ENCODE peak calls at places on chromosomes 11 and 22, in ten cellular contexts. C is dorsolateral prefrontal cortex, R is OCI-LY7, Q is cardiac muscle cell, D is right lobe of liver, J is progenitor cell of endocrine pancreas, N is AG04450, L is brain microvascular endothelial cell, Y is fibroblast of mammary gland, H is heart left ventricle. F is an unnamed sample.

GRCh38 chr11:79412761-79413160 is 28.1 kb downstream of the TENM4 start:
- DNase-seq in H (no peak), J (no peak), Y (peak), Q (no peak), C (no peak), L (no peak), N (no peak), R (no peak), D (no peak), F (no peak)

GRCh38 chr11:12177739-12178338 is 67.4 kb downstream of the MICAL2 start:
- DNase-seq in N (no peak), C (no peak), L (peak), J (no peak), R (no peak), Y (peak), Q (peak), D (no peak), H (no peak), F (no peak)

GRCh38 chr22:25048659-25049657 is 96.4 kb downstream of the KIAA1671 start:
- DNase-seq in R (peak), C (peak), H (peak), Q (peak), D (peak), L (peak), Y (peak), N (no peak), J (peak), F (peak)

GRCh38 chr11:5107285-5107684 is 30.9 kb downstream of the OR52A5 start:
- DNase-seq in J (no peak), Q (no peak), H (no peak), C (no peak), N (no peak), R (no peak), Y (no peak), L (no peak), D (no peak), F (no peak)

GRCh38 chr22:42814215-42814614 is 42.9 kb downstream of the ARFGAP3 start:
- DNase-seq in R (no peak), Q (no peak), H (no peak), L (no peak), C (no peak), Y (no peak), J (no peak), N (no peak), D (no peak), F (no peak)

GRCh38 chr11:130383363-130384168 is 44.8 kb downstream of the ADAMTS8 start:
- DNase-seq in R (no peak), J (no peak), H (no peak), D (no peak), N (peak), Y (peak), Q (peak), L (peak), C (no peak), F (no peak)

GRCh38 chr11:85464283-85464682 is 162.9 kb downstream of the DLG2 start:
- DNase-seq in D (no peak), C (no peak), Y (no peak), J (no peak), Q (no peak), N (no peak), R (no peak), L (no peak), H (no peak), F (no peak)

GRCh38 chr11:47847537-47847891 is 636 bp downstream of the NUP160 start:
- DNase-seq in C (no peak), J (no peak), D (no peak), H (no peak), L (no peak), N (no peak), Q (no peak), Y (no peak), R (no peak), F (no peak)

GRCh38 chr11:59204736-59205135 is 8.0 kb downstream of the MPEG1 start:
- DNase-seq in H (no peak), R (no peak), D (no peak), L (no peak), N (no peak), C (no peak), Y (no peak), J (no peak), Q (no peak), F (no peak)

GRCh38 chr22:32920032-32920628 is 118.6 kb downstream of the TIMP3 start:
- DNase-seq in C (no peak), D (no peak), L (no peak), Q (no peak), J (no peak), H (peak), R (no peak), N (peak), Y (peak), F (no peak)

GRCh38 chr22:22720724-22721261 is 76.4 kb downstream of the GGTLC2 start:
- DNase-seq in D (no peak), C (no peak), Q (no peak), L (no peak), H (no peak), Y (peak), R (peak), N (no peak), J (no peak), F (peak)

GRCh38 chr22:22858559-22858937 is 29.1 kb upstream of the IGLL5 start:
- DNase-seq in Y (no peak), C (no peak), N (no peak), L (no peak), J (no peak), R (no peak), D (no peak), H (no peak), Q (no peak), F (no peak)

GRCh38 chr11:74418509-74418895 is 20.3 kb upstream of the PGM2L1 start:
- DNase-seq in Y (peak), D (no peak), Q (no peak), R (no peak), L (peak), H (no peak), J (no peak), N (no peak), C (no peak), F (no peak)

GRCh38 chr11:133403900-133404299 is 128.4 kb downstream of the OPCML start:
- DNase-seq in N (no peak), D (no peak), L (no peak), J (no peak), C (no peak), R (peak), Q (no peak), H (no peak), Y (no peak), F (no peak)

GRCh38 chr22:44369241-44369652 is 56.5 kb upstream of the SHISAL1 start:
- DNase-seq in L (no peak), H (peak), Y (no peak), N (no peak), R (no peak), D (peak), J (no peak), C (no peak), Q (no peak), F (no peak)
- TF ChIP-seq CTCF in L (peak), H (no peak), Y (no peak), N (peak), R (peak), D (no peak), J (peak), C (no peak), Q (peak), F (no peak)

GRCh38 chr22:40156001-40156516 is 21.7 kb upstream of the TNRC6B start:
- DNase-seq in C (no peak), D (peak), Y (peak), L (peak), J (no peak), H (no peak), Q (peak), R (no peak), N (no peak), F (no peak)
- TF ChIP-seq CTCF in C (no peak), D (no peak), Y (peak), L (peak), J (peak), H (no peak), Q (peak), R (peak), N (peak), F (no peak)

DNA sequence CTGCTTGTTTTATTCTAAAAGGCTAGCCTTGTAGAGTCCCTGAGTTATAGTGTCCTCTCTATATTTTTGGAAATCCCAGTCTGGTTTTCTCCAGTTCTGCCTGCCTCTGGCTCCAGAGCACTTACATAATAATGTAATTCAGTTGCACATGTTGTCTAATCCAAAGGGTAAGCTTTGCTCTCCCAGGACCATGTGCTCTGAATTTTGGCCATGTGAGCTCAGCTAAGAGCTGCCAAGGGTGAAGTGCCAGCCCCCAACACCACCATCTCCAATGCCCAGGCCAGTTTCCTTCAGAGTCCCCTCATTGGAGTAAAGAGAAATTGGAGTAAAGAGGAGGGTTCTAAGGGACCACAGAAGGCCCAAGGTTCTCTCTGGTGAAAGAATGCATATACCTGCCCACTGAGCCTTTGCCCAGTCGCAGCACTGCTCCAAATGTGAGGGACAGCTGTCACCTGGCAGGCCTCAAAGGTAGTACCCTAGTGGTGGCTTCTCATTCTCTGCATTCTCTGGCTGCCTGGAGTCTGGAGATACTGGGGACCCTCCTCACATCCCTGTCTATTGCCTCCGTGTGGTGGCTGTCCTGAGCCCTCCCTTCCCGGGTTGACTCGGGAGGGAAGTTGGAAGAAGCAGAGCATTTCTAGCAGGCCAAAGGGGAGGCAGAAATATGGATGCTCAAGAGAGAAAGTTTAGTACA is 4.9 kb downstream of the CRY2 start:
- DNase-seq in J (no peak), N (no peak), Y (no peak), C (no peak), H (peak), Q (no peak), D (no peak), L (no peak), R (no peak), F (no peak)
- TF ChIP-seq CTCF in J (no peak), N (no peak), Y (no peak), C (no peak), H (no peak), Q (no peak), D (no peak), L (no peak), R (no peak), F (no peak)

GRCh38 chr11:9758676-9759518 is 95.0 kb downstream of the SWAP70 start:
- DNase-seq in J (peak), L (peak), D (peak), Q (peak), H (peak), C (peak), R (peak), N (no peak), Y (peak), F (peak)
- TF ChIP-seq CTCF in J (no peak), L (peak), D (peak), Q (peak), H (no peak), C (no peak), R (no peak), N (peak), Y (peak), F (peak)

GRCh38 chr22:47168900-47169800 is 406.7 kb downstream of the TBC1D22A start:
- DNase-seq in Q (no peak), C (peak), R (no peak), Y (peak), D (peak), L (no peak), J (no peak), N (no peak), H (peak), F (no peak)
- TF ChIP-seq CTCF in Q (peak), C (no peak), R (peak), Y (no peak), D (no peak), L (peak), J (peak), N (peak), H (no peak), F (no peak)

DNA sequence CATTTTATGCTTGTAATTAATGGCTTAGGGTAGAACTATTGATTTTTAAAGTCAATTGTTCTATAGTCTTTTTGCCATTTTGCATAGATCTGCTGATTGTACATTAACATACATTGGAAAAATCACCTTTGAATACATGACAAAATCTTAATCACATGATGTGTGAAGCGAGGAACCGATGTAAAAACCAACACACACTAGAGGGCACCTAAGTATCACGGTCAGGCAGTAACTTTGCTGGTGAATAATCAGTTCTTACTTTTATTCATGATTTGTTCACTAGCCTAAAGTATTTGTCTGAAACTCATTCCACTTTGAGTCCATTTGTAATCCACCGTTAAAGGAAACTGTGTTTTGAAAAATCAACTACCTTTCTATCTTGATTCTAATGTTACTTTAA is 28.2 kb downstream of the JHY start:
- DNase-seq in H (no peak), R (no peak), N (no peak), L (peak), D (no peak), Q (peak), C (no peak), Y (peak), J (no peak), F (no peak)
- TF ChIP-seq CTCF in H (no peak), R (peak), N (peak), L (peak), D (no peak), Q (peak), C (peak), Y (peak), J (peak), F (no peak)

GRCh38 chr11:1825785-1826451 is 8.9 kb upstream of the SYT8 start:
- DNase-seq in N (no peak), R (no peak), J (no peak), C (no peak), Q (no peak), L (no peak), Y (no peak), D (peak), H (no peak), F (no peak)

GRCh38 chr11:1825039-1825740 is 9.6 kb upstream of the SYT8 start:
- DNase-seq in J (peak), N (no peak), Y (no peak), C (no peak), Q (peak), H (no peak), L (no peak), D (peak), R (peak), F (peak)

GRCh38 chr11:1827931-1828330 is 6.9 kb upstream of the SYT8 start:
- DNase-seq in Y (no peak), H (no peak), L (no peak), N (no peak), C (no peak), R (no peak), Q (no peak), J (no peak), D (peak), F (no peak)

GRCh38 chr11:1827095-1827797 is 7.5 kb upstream of the SYT8 start:
- DNase-seq in H (peak), D (peak), C (peak), Y (peak), N (no peak), Q (no peak), J (no peak), L (peak), R (no peak), F (no peak)

GRCh38 chr11:1826552-1827094 is 8.2 kb upstream of the SYT8 start:
- DNase-seq in R (peak), C (no peak), Y (peak), L (peak), J (no peak), Q (no peak), H (peak), D (peak), N (no peak), F (no peak)
- TF ChIP-seq CTCF in R (peak), C (no peak), Y (no peak), L (peak), J (no peak), Q (peak), H (no peak), D (no peak), N (peak), F (no peak)